ENCODE peak calls at places on chromosomes 4 and X, in ten cellular contexts. One of them, this sample, is unnamed.

GRCh38 chrX:103464774-103465117 is 54.5 kb downstream of the RAB40A start:
- DNase-seq in fibroblast of the aortic adventitia: peak
- DNase-seq in fibroblast of the conjunctiva: peak
- DNase-seq in esophagus squamous epithelium: no peak
- DNase-seq in glomerular endothelial cell: peak
- DNase-seq in HTR-8/SVneo: peak
- DNase-seq in stimulated activated naive B cell treated with anti-CD40 and anti-IgM and Interleukin-4, amounts not matched to agents 10 μg/mL and 1 μg/mL and 100 μg/mL, for 72 hours: peak
- DNase-seq in activated CD4-positive, alpha-beta T cell treated with anti-CD3 and anti-CD28 coated beads, Interleukin-2, amount 10 ng/mL, durations not matched to agents 24 days and 14 days: peak
- DNase-seq in stimulated activated CD8-positive, alpha-beta memory T cell treated with anti-CD3 and anti-CD28 coated beads, Interleukin-15, amount 100 ng/mL, for 1 hour: peak
- DNase-seq in GF-D8: peak
- DNase-seq in this sample: peak

GRCh38 chr4:8502836-8503585 is 62.4 kb downstream of the TRMT44 start:
- DNase-seq in fibroblast of the aortic adventitia: peak
- DNase-seq in fibroblast of the conjunctiva: no peak
- DNase-seq in esophagus squamous epithelium: no peak
- DNase-seq in glomerular endothelial cell: no peak
- DNase-seq in HTR-8/SVneo: no peak
- DNase-seq in stimulated activated naive B cell treated with anti-CD40 and anti-IgM and Interleukin-4, amounts not matched to agents 10 μg/mL and 1 μg/mL and 100 μg/mL, for 72 hours: no peak
- DNase-seq in activated CD4-positive, alpha-beta T cell treated with anti-CD3 and anti-CD28 coated beads, Interleukin-2, amount 10 ng/mL, durations not matched to agents 24 days and 14 days: no peak
- DNase-seq in stimulated activated CD8-positive, alpha-beta memory T cell treated with anti-CD3 and anti-CD28 coated beads, Interleukin-15, amount 100 ng/mL, for 1 hour: no peak
- DNase-seq in GF-D8: no peak
- DNase-seq in this sample: no peak

GRCh38 chrX:27565992-27566391 is 24.2 kb upstream of the DCAF8L2 start:
- DNase-seq in fibroblast of the aortic adventitia: peak
- DNase-seq in fibroblast of the conjunctiva: no peak
- DNase-seq in esophagus squamous epithelium: no peak
- DNase-seq in glomerular endothelial cell: peak
- DNase-seq in HTR-8/SVneo: no peak
- DNase-seq in stimulated activated naive B cell treated with anti-CD40 and anti-IgM and Interleukin-4, amounts not matched to agents 10 μg/mL and 1 μg/mL and 100 μg/mL, for 72 hours: no peak
- DNase-seq in activated CD4-positive, alpha-beta T cell treated with anti-CD3 and anti-CD28 coated beads, Interleukin-2, amount 10 ng/mL, durations not matched to agents 24 days and 14 days: no peak
- DNase-seq in stimulated activated CD8-positive, alpha-beta memory T cell treated with anti-CD3 and anti-CD28 coated beads, Interleukin-15, amount 100 ng/mL, for 1 hour: no peak
- DNase-seq in GF-D8: no peak
- DNase-seq in this sample: no peak

GRCh38 chrX:119486745-119487144 is 18.5 kb downstream of the SLC25A5 start:
- DNase-seq in fibroblast of the aortic adventitia: no peak
- DNase-seq in fibroblast of the conjunctiva: no peak
- DNase-seq in esophagus squamous epithelium: no peak
- DNase-seq in glomerular endothelial cell: no peak
- DNase-seq in HTR-8/SVneo: no peak
- DNase-seq in stimulated activated naive B cell treated with anti-CD40 and anti-IgM and Interleukin-4, amounts not matched to agents 10 μg/mL and 1 μg/mL and 100 μg/mL, for 72 hours: no peak
- DNase-seq in activated CD4-positive, alpha-beta T cell treated with anti-CD3 and anti-CD28 coated beads, Interleukin-2, amount 10 ng/mL, durations not matched to agents 24 days and 14 days: no peak
- DNase-seq in stimulated activated CD8-positive, alpha-beta memory T cell treated with anti-CD3 and anti-CD28 coated beads, Interleukin-15, amount 100 ng/mL, for 1 hour: no peak
- DNase-seq in GF-D8: no peak
- DNase-seq in this sample: no peak

GRCh38 chr4:77172336-77172735 is 15.3 kb downstream of the CCNG2 start:
- DNase-seq in fibroblast of the aortic adventitia: peak
- DNase-seq in fibroblast of the conjunctiva: no peak
- DNase-seq in esophagus squamous epithelium: no peak
- DNase-seq in glomerular endothelial cell: no peak
- DNase-seq in HTR-8/SVneo: peak
- DNase-seq in stimulated activated naive B cell treated with anti-CD40 and anti-IgM and Interleukin-4, amounts not matched to agents 10 μg/mL and 1 μg/mL and 100 μg/mL, for 72 hours: no peak
- DNase-seq in activated CD4-positive, alpha-beta T cell treated with anti-CD3 and anti-CD28 coated beads, Interleukin-2, amount 10 ng/mL, durations not matched to agents 24 days and 14 days: no peak
- DNase-seq in stimulated activated CD8-positive, alpha-beta memory T cell treated with anti-CD3 and anti-CD28 coated beads, Interleukin-15, amount 100 ng/mL, for 1 hour: no peak
- DNase-seq in GF-D8: no peak
- DNase-seq in this sample: peak

GRCh38 chr4:152456609-152457008 is 79.3 kb downstream of the FBXW7 start:
- DNase-seq in fibroblast of the aortic adventitia: no peak
- DNase-seq in fibroblast of the conjunctiva: no peak
- DNase-seq in esophagus squamous epithelium: no peak
- DNase-seq in glomerular endothelial cell: no peak
- DNase-seq in HTR-8/SVneo: no peak
- DNase-seq in stimulated activated naive B cell treated with anti-CD40 and anti-IgM and Interleukin-4, amounts not matched to agents 10 μg/mL and 1 μg/mL and 100 μg/mL, for 72 hours: no peak
- DNase-seq in activated CD4-positive, alpha-beta T cell treated with anti-CD3 and anti-CD28 coated beads, Interleukin-2, amount 10 ng/mL, durations not matched to agents 24 days and 14 days: no peak
- DNase-seq in stimulated activated CD8-positive, alpha-beta memory T cell treated with anti-CD3 and anti-CD28 coated beads, Interleukin-15, amount 100 ng/mL, for 1 hour: no peak
- DNase-seq in GF-D8: no peak
- DNase-seq in this sample: no peak

GRCh38 chr4:3364634-3365314 is 72.0 kb downstream of the RGS12 start:
- DNase-seq in fibroblast of the aortic adventitia: no peak
- DNase-seq in fibroblast of the conjunctiva: no peak
- DNase-seq in esophagus squamous epithelium: no peak
- DNase-seq in glomerular endothelial cell: no peak
- DNase-seq in HTR-8/SVneo: no peak
- DNase-seq in stimulated activated naive B cell treated with anti-CD40 and anti-IgM and Interleukin-4, amounts not matched to agents 10 μg/mL and 1 μg/mL and 100 μg/mL, for 72 hours: no peak
- DNase-seq in activated CD4-positive, alpha-beta T cell treated with anti-CD3 and anti-CD28 coated beads, Interleukin-2, amount 10 ng/mL, durations not matched to agents 24 days and 14 days: peak
- DNase-seq in stimulated activated CD8-positive, alpha-beta memory T cell treated with anti-CD3 and anti-CD28 coated beads, Interleukin-15, amount 100 ng/mL, for 1 hour: no peak
- DNase-seq in GF-D8: no peak
- DNase-seq in this sample: no peak

GRCh38 chrX:96835660-96836289 is 47.9 kb upstream of the RPA4 start:
- DNase-seq in fibroblast of the aortic adventitia: no peak
- DNase-seq in fibroblast of the conjunctiva: no peak
- DNase-seq in esophagus squamous epithelium: no peak
- DNase-seq in glomerular endothelial cell: no peak
- DNase-seq in HTR-8/SVneo: no peak
- DNase-seq in stimulated activated naive B cell treated with anti-CD40 and anti-IgM and Interleukin-4, amounts not matched to agents 10 μg/mL and 1 μg/mL and 100 μg/mL, for 72 hours: peak
- DNase-seq in activated CD4-positive, alpha-beta T cell treated with anti-CD3 and anti-CD28 coated beads, Interleukin-2, amount 10 ng/mL, durations not matched to agents 24 days and 14 days: no peak
- DNase-seq in stimulated activated CD8-positive, alpha-beta memory T cell treated with anti-CD3 and anti-CD28 coated beads, Interleukin-15, amount 100 ng/mL, for 1 hour: no peak
- DNase-seq in GF-D8: no peak
- DNase-seq in this sample: no peak

GRCh38 chr4:24805036-24805435 is 9.7 kb downstream of the SOD3 start:
- DNase-seq in fibroblast of the aortic adventitia: no peak
- DNase-seq in fibroblast of the conjunctiva: no peak
- DNase-seq in esophagus squamous epithelium: no peak
- DNase-seq in glomerular endothelial cell: no peak
- DNase-seq in HTR-8/SVneo: no peak
- DNase-seq in stimulated activated naive B cell treated with anti-CD40 and anti-IgM and Interleukin-4, amounts not matched to agents 10 μg/mL and 1 μg/mL and 100 μg/mL, for 72 hours: no peak
- DNase-seq in activated CD4-positive, alpha-beta T cell treated with anti-CD3 and anti-CD28 coated beads, Interleukin-2, amount 10 ng/mL, durations not matched to agents 24 days and 14 days: no peak
- DNase-seq in stimulated activated CD8-positive, alpha-beta memory T cell treated with anti-CD3 and anti-CD28 coated beads, Interleukin-15, amount 100 ng/mL, for 1 hour: no peak
- DNase-seq in GF-D8: no peak
- DNase-seq in this sample: no peak

GRCh38 chrX:35150642-35151239 is 208.1 kb downstream of the FAM47B start:
- DNase-seq in fibroblast of the aortic adventitia: no peak
- DNase-seq in fibroblast of the conjunctiva: no peak
- DNase-seq in esophagus squamous epithelium: no peak
- DNase-seq in glomerular endothelial cell: no peak
- DNase-seq in HTR-8/SVneo: no peak
- DNase-seq in stimulated activated naive B cell treated with anti-CD40 and anti-IgM and Interleukin-4, amounts not matched to agents 10 μg/mL and 1 μg/mL and 100 μg/mL, for 72 hours: no peak
- DNase-seq in activated CD4-positive, alpha-beta T cell treated with anti-CD3 and anti-CD28 coated beads, Interleukin-2, amount 10 ng/mL, durations not matched to agents 24 days and 14 days: no peak
- DNase-seq in stimulated activated CD8-positive, alpha-beta memory T cell treated with anti-CD3 and anti-CD28 coated beads, Interleukin-15, amount 100 ng/mL, for 1 hour: no peak
- DNase-seq in GF-D8: no peak
- DNase-seq in this sample: no peak

GRCh38 chr4:2416564-2417195 is 1.8 kb downstream of the ZFYVE28 start:
- DNase-seq in fibroblast of the aortic adventitia: peak
- DNase-seq in fibroblast of the conjunctiva: no peak
- DNase-seq in esophagus squamous epithelium: no peak
- DNase-seq in glomerular endothelial cell: no peak
- DNase-seq in HTR-8/SVneo: no peak
- DNase-seq in stimulated activated naive B cell treated with anti-CD40 and anti-IgM and Interleukin-4, amounts not matched to agents 10 μg/mL and 1 μg/mL and 100 μg/mL, for 72 hours: no peak
- DNase-seq in activated CD4-positive, alpha-beta T cell treated with anti-CD3 and anti-CD28 coated beads, Interleukin-2, amount 10 ng/mL, durations not matched to agents 24 days and 14 days: peak
- DNase-seq in stimulated activated CD8-positive, alpha-beta memory T cell treated with anti-CD3 and anti-CD28 coated beads, Interleukin-15, amount 100 ng/mL, for 1 hour: no peak
- DNase-seq in GF-D8: no peak
- DNase-seq in this sample: no peak

GRCh38 chr4:15610855-15611254 is 44.3 kb downstream of the FBXL5 start:
- DNase-seq in fibroblast of the aortic adventitia: no peak
- DNase-seq in fibroblast of the conjunctiva: no peak
- DNase-seq in esophagus squamous epithelium: no peak
- DNase-seq in glomerular endothelial cell: no peak
- DNase-seq in HTR-8/SVneo: no peak
- DNase-seq in stimulated activated naive B cell treated with anti-CD40 and anti-IgM and Interleukin-4, amounts not matched to agents 10 μg/mL and 1 μg/mL and 100 μg/mL, for 72 hours: no peak
- DNase-seq in activated CD4-positive, alpha-beta T cell treated with anti-CD3 and anti-CD28 coated beads, Interleukin-2, amount 10 ng/mL, durations not matched to agents 24 days and 14 days: no peak
- DNase-seq in stimulated activated CD8-positive, alpha-beta memory T cell treated with anti-CD3 and anti-CD28 coated beads, Interleukin-15, amount 100 ng/mL, for 1 hour: no peak
- DNase-seq in GF-D8: no peak
- DNase-seq in this sample: no peak

GRCh38 chr4:53717064-53717549 is 125.8 kb upstream of the LNX1 start:
- DNase-seq in fibroblast of the aortic adventitia: no peak
- DNase-seq in fibroblast of the conjunctiva: no peak
- DNase-seq in esophagus squamous epithelium: no peak
- DNase-seq in glomerular endothelial cell: no peak
- DNase-seq in HTR-8/SVneo: no peak
- DNase-seq in stimulated activated naive B cell treated with anti-CD40 and anti-IgM and Interleukin-4, amounts not matched to agents 10 μg/mL and 1 μg/mL and 100 μg/mL, for 72 hours: no peak
- DNase-seq in activated CD4-positive, alpha-beta T cell treated with anti-CD3 and anti-CD28 coated beads, Interleukin-2, amount 10 ng/mL, durations not matched to agents 24 days and 14 days: no peak
- DNase-seq in stimulated activated CD8-positive, alpha-beta memory T cell treated with anti-CD3 and anti-CD28 coated beads, Interleukin-15, amount 100 ng/mL, for 1 hour: no peak
- DNase-seq in GF-D8: no peak
- DNase-seq in this sample: no peak